ENCODE peak calls at places on chromosome 3, in five cellular contexts. One of them, this sample, is unnamed.

GRCh38 chr3:40103829-40104228 is 205.7 kb upstream of the EIF1B start:
- DNase-seq in GM10248: no peak
- DNase-seq in T-helper 2 cell: no peak
- DNase-seq in substantia nigra: no peak
- DNase-seq in SK-N-SH: no peak
- DNase-seq in this sample: no peak

GRCh38 chr3:129286081-129286480 is 7.4 kb downstream of the HMCES start:
- DNase-seq in GM10248: no peak
- DNase-seq in T-helper 2 cell: no peak
- DNase-seq in substantia nigra: no peak
- DNase-seq in SK-N-SH: no peak
- DNase-seq in this sample: no peak

GRCh38 chr3:193872265-193872753 is 263.6 kb upstream of the HES1 start:
- DNase-seq in GM10248: peak; percentile 44
- DNase-seq in T-helper 2 cell: peak; percentile 16
- DNase-seq in substantia nigra: no peak
- DNase-seq in SK-N-SH: peak; percentile 30
- DNase-seq in this sample: no peak

GRCh38 chr3:172002512-172003078 is 36.8 kb upstream of the FNDC3B start:
- DNase-seq in GM10248: no peak
- DNase-seq in T-helper 2 cell: no peak
- DNase-seq in substantia nigra: no peak
- DNase-seq in SK-N-SH: no peak
- DNase-seq in this sample: no peak

GRCh38 chr3:197793246-197793645 is 2.2 kb downstream of the LRCH3 start:
- DNase-seq in GM10248: peak; percentile 33
- DNase-seq in T-helper 2 cell: peak; percentile 81
- DNase-seq in substantia nigra: no peak
- DNase-seq in SK-N-SH: no peak
- DNase-seq in this sample: no peak

GRCh38 chr3:192130534-192131132 is 596.7 kb downstream of the FGF12 start:
- DNase-seq in GM10248: peak; percentile 23
- DNase-seq in T-helper 2 cell: peak; percentile 22
- DNase-seq in substantia nigra: no peak
- DNase-seq in SK-N-SH: peak; percentile 24
- DNase-seq in this sample: no peak

GRCh38 chr3:117865338-117865737 is 1155.8 kb downstream of the TUSC7 start:
- DNase-seq in GM10248: no peak
- DNase-seq in T-helper 2 cell: no peak
- DNase-seq in substantia nigra: no peak
- DNase-seq in SK-N-SH: no peak
- DNase-seq in this sample: no peak

GRCh38 chr3:187227658-187228258 is 30.5 kb downstream of the RTP1 start:
- DNase-seq in GM10248: no peak
- DNase-seq in T-helper 2 cell: no peak
- DNase-seq in substantia nigra: no peak
- DNase-seq in SK-N-SH: no peak
- DNase-seq in this sample: no peak

GRCh38 chr3:66297917-66298316 is 77.1 kb downstream of the SLC25A26 start:
- DNase-seq in GM10248: no peak
- DNase-seq in T-helper 2 cell: peak; percentile 33
- DNase-seq in substantia nigra: no peak
- DNase-seq in SK-N-SH: no peak
- DNase-seq in this sample: no peak

GRCh38 chr3:33231755-33232465 is 13.3 kb upstream of the SUSD5 start:
- DNase-seq in GM10248: no peak
- DNase-seq in T-helper 2 cell: no peak
- DNase-seq in substantia nigra: no peak
- DNase-seq in SK-N-SH: no peak
- DNase-seq in this sample: no peak

GRCh38 chr3:45608296-45608695 is 13.7 kb downstream of the LIMD1 start:
- DNase-seq in GM10248: no peak
- DNase-seq in T-helper 2 cell: no peak
- DNase-seq in substantia nigra: no peak
- DNase-seq in SK-N-SH: no peak
- DNase-seq in this sample: no peak